ENCODE peak calls at places on chromosomes 3 and 15, in nine cellular contexts. One of them, this sample, is unnamed.

GRCh38 chr3:186268616-186269448 is 93.2 kb downstream of the DGKG start:
- DNase-seq in heart left ventricle: no peak
- DNase-seq in GM12864: no peak
- DNase-seq in NCI-H2081: no peak
- DNase-seq in thoracic aorta: no peak
- DNase-seq in GM03348: no peak
- DNase-seq in IMR-90: peak; percentile 28
- DNase-seq in NCI-H510A: no peak
- DNase-seq in stimulated activated CD8-positive, alpha-beta memory T cell treated with anti-CD3 and anti-CD28 coated beads, Interleukin-7, amount 100 ng/mL, for 1 hour: no peak
- DNase-seq in this sample: no peak

GRCh38 chr15:55649058-55649423 is 60.9 kb upstream of the PYGO1 start:
- DNase-seq in GM03348: peak; percentile 65
- DNase-seq in NCI-H510A: no peak
- DNase-seq in IMR-90: peak; percentile 80
- DNase-seq in thoracic aorta: no peak
- DNase-seq in NCI-H2081: no peak
- DNase-seq in heart left ventricle: no peak
- DNase-seq in GM12864: no peak
- DNase-seq in stimulated activated CD8-positive, alpha-beta memory T cell treated with anti-CD3 and anti-CD28 coated beads, Interleukin-7, amount 100 ng/mL, for 1 hour: no peak
- DNase-seq in this sample: no peak

GRCh38 chr3:157087398-157088132 is 72.4 kb downstream of the CCNL1 start:
- DNase-seq in heart left ventricle: no peak
- DNase-seq in thoracic aorta: no peak
- DNase-seq in stimulated activated CD8-positive, alpha-beta memory T cell treated with anti-CD3 and anti-CD28 coated beads, Interleukin-7, amount 100 ng/mL, for 1 hour: no peak
- DNase-seq in GM12864: no peak
- DNase-seq in IMR-90: no peak
- DNase-seq in NCI-H2081: no peak
- DNase-seq in NCI-H510A: no peak
- DNase-seq in GM03348: no peak
- DNase-seq in this sample: no peak

GRCh38 chr3:131020122-131020693 is 6.4 kb downstream of the ASTE1 start:
- DNase-seq in thoracic aorta: no peak
- DNase-seq in stimulated activated CD8-positive, alpha-beta memory T cell treated with anti-CD3 and anti-CD28 coated beads, Interleukin-7, amount 100 ng/mL, for 1 hour: no peak
- DNase-seq in NCI-H2081: no peak
- DNase-seq in IMR-90: no peak
- DNase-seq in NCI-H510A: no peak
- DNase-seq in heart left ventricle: no peak
- DNase-seq in GM12864: no peak
- DNase-seq in GM03348: no peak
- DNase-seq in this sample: no peak

GRCh38 chr3:71585126-71585525 is 1.6 kb upstream of the FOXP1 start:
- DNase-seq in NCI-H2081: no peak
- DNase-seq in heart left ventricle: no peak
- DNase-seq in thoracic aorta: no peak
- DNase-seq in stimulated activated CD8-positive, alpha-beta memory T cell treated with anti-CD3 and anti-CD28 coated beads, Interleukin-7, amount 100 ng/mL, for 1 hour: no peak
- DNase-seq in NCI-H510A: no peak
- DNase-seq in IMR-90: no peak
- DNase-seq in GM03348: no peak
- DNase-seq in GM12864: no peak
- DNase-seq in this sample: no peak

GRCh38 chr3:195139876-195140240 is 131.1 kb downstream of the XXYLT1 start:
- DNase-seq in heart left ventricle: no peak
- DNase-seq in GM12864: no peak
- DNase-seq in GM03348: no peak
- DNase-seq in IMR-90: peak; percentile 62
- DNase-seq in stimulated activated CD8-positive, alpha-beta memory T cell treated with anti-CD3 and anti-CD28 coated beads, Interleukin-7, amount 100 ng/mL, for 1 hour: no peak
- DNase-seq in NCI-H2081: no peak
- DNase-seq in NCI-H510A: no peak
- DNase-seq in thoracic aorta: no peak
- DNase-seq in this sample: no peak

GRCh38 chr3:123285479-123285878 is 83.7 kb downstream of the SEC22A start:
- DNase-seq in GM12864: no peak
- DNase-seq in IMR-90: no peak
- DNase-seq in stimulated activated CD8-positive, alpha-beta memory T cell treated with anti-CD3 and anti-CD28 coated beads, Interleukin-7, amount 100 ng/mL, for 1 hour: no peak
- DNase-seq in thoracic aorta: no peak
- DNase-seq in NCI-H2081: no peak
- DNase-seq in GM03348: no peak
- DNase-seq in heart left ventricle: no peak
- DNase-seq in NCI-H510A: no peak
- DNase-seq in this sample: no peak

GRCh38 chr3:135448520-135448919 is 517.0 kb upstream of the PPP2R3A start:
- DNase-seq in NCI-H510A: no peak
- DNase-seq in GM12864: no peak
- DNase-seq in heart left ventricle: no peak
- DNase-seq in GM03348: no peak
- DNase-seq in NCI-H2081: no peak
- DNase-seq in thoracic aorta: no peak
- DNase-seq in IMR-90: no peak
- DNase-seq in stimulated activated CD8-positive, alpha-beta memory T cell treated with anti-CD3 and anti-CD28 coated beads, Interleukin-7, amount 100 ng/mL, for 1 hour: no peak
- DNase-seq in this sample: no peak

GRCh38 chr15:82892541-82892940 is 60.0 kb downstream of the HOMER2 start:
- DNase-seq in GM03348: no peak
- DNase-seq in heart left ventricle: no peak
- DNase-seq in IMR-90: no peak
- DNase-seq in NCI-H2081: no peak
- DNase-seq in NCI-H510A: no peak
- DNase-seq in thoracic aorta: no peak
- DNase-seq in stimulated activated CD8-positive, alpha-beta memory T cell treated with anti-CD3 and anti-CD28 coated beads, Interleukin-7, amount 100 ng/mL, for 1 hour: no peak
- DNase-seq in GM12864: no peak
- DNase-seq in this sample: no peak

GRCh38 chr3:184578822-184579221 is 17.2 kb downstream of the EPHB3 start:
- DNase-seq in NCI-H2081: no peak
- DNase-seq in GM03348: no peak
- DNase-seq in stimulated activated CD8-positive, alpha-beta memory T cell treated with anti-CD3 and anti-CD28 coated beads, Interleukin-7, amount 100 ng/mL, for 1 hour: no peak
- DNase-seq in heart left ventricle: no peak
- DNase-seq in NCI-H510A: no peak
- DNase-seq in thoracic aorta: no peak
- DNase-seq in GM12864: no peak
- DNase-seq in IMR-90: no peak
- DNase-seq in this sample: no peak

This sample was measured in retina.